ENCODE peak calls at places on chromosome 5, in five cellular contexts. E is mesothelial cell of epicardium, J is RWPE1, D is lung, O is uterus. K is an unnamed sample.

GRCh38 chr5:80093796-80094195 is 58.6 kb downstream of the THBS4 start:
- DNase-seq in D (no peak), E (no peak), J (no peak), O (no peak), K (no peak)

GRCh38 chr5:133285583-133286021 is 233.8 kb downstream of the HSPA4 start:
- DNase-seq in J (peak; percentile 95), O (no peak), D (no peak), E (no peak), K (peak; percentile 42)

GRCh38 chr5:149837680-149838269 is 106.8 kb downstream of the PDE6A start:
- DNase-seq in E (peak; percentile 42), D (no peak), J (peak; percentile 87), O (no peak), K (peak; percentile 66)

GRCh38 chr5:50968296-50969206 is 302.1 kb downstream of the PARP8 start:
- DNase-seq in O (no peak), J (no peak), E (no peak), D (no peak), K (no peak)

GRCh38 chr5:67475489-67475888 is 278.9 kb upstream of the CD180 start:
- DNase-seq in O (no peak), J (no peak), D (no peak), E (no peak), K (no peak)

GRCh38 chr5:134435525-134435924 is 23.8 kb upstream of the CDKN2AIPNL start:
- DNase-seq in J (peak; percentile 87), E (no peak), D (no peak), O (no peak), K (peak; percentile 84)

GRCh38 chr5:170151105-170151831 is 45.6 kb downstream of the FOXI1 start:
- DNase-seq in J (peak; percentile 97), E (no peak), D (peak; percentile 85), O (no peak), K (peak; percentile 30)

GRCh38 chr5:176742246-176743105 is 67.9 kb upstream of the UNC5A start:
- DNase-seq in J (no peak), D (no peak), E (no peak), O (no peak), K (no peak)

GRCh38 chr5:116773926-116774325 is 199.3 kb upstream of the SEMA6A start:
- DNase-seq in D (no peak), O (no peak), E (no peak), J (no peak), K (no peak)

GRCh38 chr5:36273809-36274526 is 27.7 kb downstream of the RANBP3L start:
- DNase-seq in J (no peak), O (no peak), E (no peak), D (no peak), K (no peak)

GRCh38 chr5:151238303-151238741 is 14.4 kb upstream of the CCDC69 start:
- DNase-seq in J (no peak), E (no peak), O (peak; percentile 60), D (no peak), K (no peak)

GRCh38 chr5:126403156-126403555 is 20.1 kb upstream of the GRAMD2B start:
- DNase-seq in O (no peak), D (no peak), J (no peak), E (no peak), K (no peak)

GRCh38 chr5:10746711-10747110 is 14.3 kb downstream of the DAP start:
- DNase-seq in J (no peak), D (peak; percentile 71), E (no peak), O (no peak), K (no peak)

GRCh38 chr5:52491071-52491828 is 296.5 kb upstream of the ITGA1 start:
- DNase-seq in J (no peak), E (no peak), D (no peak), O (no peak), K (no peak)

DNA sequence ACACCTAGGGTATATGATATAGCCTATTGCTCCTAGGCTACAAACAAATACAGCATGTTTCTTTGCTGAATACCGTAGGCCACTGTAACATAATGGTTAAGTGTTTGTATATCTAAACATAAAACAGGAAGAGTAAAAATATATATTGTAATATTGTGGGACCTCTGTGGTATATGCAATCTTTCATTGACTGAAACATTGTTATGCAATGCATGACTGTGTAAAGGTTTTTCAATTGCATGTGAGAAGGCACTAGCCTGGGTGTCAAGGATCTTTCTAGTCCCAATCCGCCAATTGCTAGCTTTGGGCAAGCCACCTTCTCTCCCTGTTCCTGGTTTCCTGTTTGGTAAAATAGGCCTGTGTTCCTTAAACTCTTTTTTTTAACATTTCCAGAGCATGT is 27.4 kb downstream of the ATP10B start:
- DNase-seq in D (no peak), O (no peak), J (no peak), E (no peak), K (no peak)
- TF ChIP-seq CTCF in D (no peak), O (no peak), J (no peak), E (no peak), K (no peak)

GRCh38 chr5:115028557-115028956 is 141.2 kb downstream of the TRIM36 start:
- DNase-seq in D (no peak), J (no peak), E (no peak), O (no peak), K (no peak)

GRCh38 chr5:115033861-115034260 is 135.8 kb downstream of the TRIM36 start:
- DNase-seq in D (no peak), O (no peak), E (no peak), J (no peak), K (peak; percentile 2)
- TF ChIP-seq CTCF in D (no peak), O (no peak), E (no peak), J (no peak), K (peak; percentile 36)

GRCh38 chr5:14211818-14212799 is 69.0 kb downstream of the TRIO start:
- DNase-seq in O (no peak), D (no peak), J (no peak), E (no peak), K (no peak)
- TF ChIP-seq CTCF in O (no peak), D (no peak), J (no peak), E (no peak), K (no peak)

DNA sequence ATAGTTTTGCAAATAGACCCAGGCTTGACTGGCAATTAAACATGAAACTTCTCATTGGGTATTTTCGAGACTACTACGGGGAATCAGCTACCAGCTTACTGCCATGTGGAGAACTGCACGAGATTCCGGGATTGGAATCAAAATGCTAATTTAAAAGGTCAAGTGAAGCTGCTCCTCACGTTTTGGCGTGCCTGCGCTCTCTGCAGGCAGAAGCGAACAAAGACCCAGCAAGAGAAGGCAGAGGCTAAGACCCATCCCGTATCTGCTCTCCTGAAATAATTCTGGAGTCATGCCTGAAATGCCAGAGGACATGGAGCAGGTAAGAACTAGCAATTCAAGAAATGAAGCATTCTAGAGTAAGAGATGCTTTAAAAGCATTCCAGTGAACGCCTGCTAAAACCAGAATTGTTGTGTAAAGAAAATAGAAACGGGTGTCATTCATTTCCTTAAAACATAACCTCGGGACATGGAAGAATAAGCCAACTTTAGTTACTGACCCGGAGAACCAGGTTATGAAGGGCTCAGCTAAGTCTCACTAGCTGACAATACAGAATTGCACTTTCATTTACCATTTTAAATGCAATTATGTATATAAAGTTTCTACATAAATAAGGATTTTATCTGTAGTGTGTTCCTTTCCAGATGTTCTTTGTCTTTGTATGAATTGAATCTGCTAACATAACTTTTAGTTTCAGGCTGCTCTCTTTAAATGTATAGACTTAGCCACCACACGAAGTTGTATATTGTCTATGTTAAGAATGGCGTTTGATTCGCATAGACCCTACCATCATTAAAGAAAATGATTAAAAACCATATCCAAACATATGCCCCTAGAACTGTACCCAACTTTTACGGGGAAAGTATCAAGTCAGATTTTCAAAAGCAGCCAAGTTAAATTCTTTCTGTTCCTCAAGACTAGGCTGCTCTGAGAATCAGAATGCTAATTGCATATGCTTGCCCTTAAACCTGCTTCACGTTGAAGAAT is 2.0 kb upstream of the MAT2B start:
- DNase-seq in D (peak; percentile 68), O (peak; percentile 56), J (peak; percentile 60), E (no peak), K (peak; percentile 89)
- TF ChIP-seq CTCF in D (no peak), O (peak; percentile 30), J (peak; percentile 75), E (no peak), K (peak; percentile 62)

GRCh38 chr5:60010328-60010727 is 116.8 kb upstream of the PDE4D start:
- DNase-seq in O (no peak), J (no peak), D (no peak), E (no peak), K (no peak)
- TF ChIP-seq CTCF in O (no peak), J (no peak), D (no peak), E (peak; percentile 75), K (peak; percentile 50)

GRCh38 chr5:15286659-15287058 is 213.3 kb upstream of the FBXL7 start:
- DNase-seq in E (no peak), O (no peak), J (no peak), D (no peak), K (no peak)
- TF ChIP-seq CTCF in E (no peak), O (no peak), J (no peak), D (no peak), K (peak; percentile 15)

DNA sequence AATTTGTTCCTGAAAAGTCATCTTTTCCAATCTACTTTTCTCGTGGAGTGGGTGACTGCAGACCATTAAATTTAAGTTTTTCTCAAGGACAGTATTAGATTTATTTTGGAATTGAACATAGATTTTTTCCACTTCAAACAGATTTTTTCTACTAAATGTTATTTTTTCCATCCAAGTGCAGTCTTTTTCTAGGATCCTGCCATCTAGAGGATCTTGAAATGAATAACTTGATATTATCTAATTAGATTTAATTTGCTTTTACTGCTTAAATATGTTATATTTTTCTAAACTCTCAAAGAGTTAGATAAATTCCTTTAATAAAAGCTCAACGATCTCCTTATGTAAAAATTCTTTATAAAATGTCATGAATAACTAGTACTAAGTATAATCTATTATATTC is 136.9 kb upstream of the PRR16 start:
- DNase-seq in J (no peak), E (no peak), O (no peak), D (no peak), K (no peak)
- TF ChIP-seq CTCF in J (peak; percentile 17), E (no peak), O (no peak), D (no peak), K (peak; percentile 65)

K was measured in HFFc6.